ENCODE peak calls at places on chromosomes 5 and 9, in nine cellular contexts. One of them, this sample, is unnamed.

GRCh38 chr5:84791153-84791552 is 406.5 kb upstream of the EDIL3 start:
- DNase-seq in keratinocyte: no peak
- DNase-seq in mucosa of descending colon: no peak
- DNase-seq in fibroblast of the aortic adventitia: no peak
- DNase-seq in right lobe of liver: no peak
- DNase-seq in astrocyte: no peak
- DNase-seq in left lung: no peak
- DNase-seq in left ventricle myocardium inferior: no peak
- DNase-seq in Peyer's patch: no peak
- DNase-seq in this sample: no peak

GRCh38 chr5:150488519-150489357 is 19.2 kb upstream of the NDST1 start:
- DNase-seq in astrocyte: peak; percentile 73
- DNase-seq in left lung: peak; percentile 65
- DNase-seq in Peyer's patch: no peak
- DNase-seq in left ventricle myocardium inferior: peak; percentile 80
- DNase-seq in fibroblast of the aortic adventitia: peak; percentile 91
- DNase-seq in keratinocyte: no peak
- DNase-seq in right lobe of liver: peak; percentile 89
- DNase-seq in mucosa of descending colon: no peak
- DNase-seq in this sample: peak; percentile 63

GRCh38 chr5:137563646-137564474 is 64.7 kb upstream of the SPOCK1 start:
- DNase-seq in keratinocyte: no peak
- DNase-seq in left ventricle myocardium inferior: no peak
- DNase-seq in Peyer's patch: no peak
- DNase-seq in left lung: no peak
- DNase-seq in right lobe of liver: no peak
- DNase-seq in astrocyte: peak; percentile 97
- DNase-seq in mucosa of descending colon: no peak
- DNase-seq in fibroblast of the aortic adventitia: peak; percentile 75
- DNase-seq in this sample: peak; percentile 85

GRCh38 chr9:113940077-113940476 is 64.0 kb downstream of the ZNF618 start:
- DNase-seq in left ventricle myocardium inferior: no peak
- DNase-seq in keratinocyte: no peak
- DNase-seq in right lobe of liver: no peak
- DNase-seq in left lung: no peak
- DNase-seq in Peyer's patch: no peak
- DNase-seq in astrocyte: no peak
- DNase-seq in fibroblast of the aortic adventitia: no peak
- DNase-seq in mucosa of descending colon: no peak
- DNase-seq in this sample: no peak

GRCh38 chr5:112720576-112720975 is 17.1 kb upstream of the APC start:
- DNase-seq in fibroblast of the aortic adventitia: no peak
- DNase-seq in keratinocyte: no peak
- DNase-seq in left ventricle myocardium inferior: no peak
- DNase-seq in right lobe of liver: no peak
- DNase-seq in astrocyte: no peak
- DNase-seq in mucosa of descending colon: no peak
- DNase-seq in Peyer's patch: no peak
- DNase-seq in left lung: no peak
- DNase-seq in this sample: no peak

GRCh38 chr9:18531127-18531526 is 57.2 kb downstream of the ADAMTSL1 start:
- DNase-seq in left lung: no peak
- DNase-seq in Peyer's patch: no peak
- DNase-seq in mucosa of descending colon: no peak
- DNase-seq in keratinocyte: no peak
- DNase-seq in fibroblast of the aortic adventitia: no peak
- DNase-seq in right lobe of liver: no peak
- DNase-seq in astrocyte: no peak
- DNase-seq in left ventricle myocardium inferior: no peak
- DNase-seq in this sample: no peak

GRCh38 chr9:130692365-130692764 is 1.2 kb upstream of the EXOSC2 start:
- DNase-seq in keratinocyte: no peak
- DNase-seq in mucosa of descending colon: no peak
- DNase-seq in left ventricle myocardium inferior: no peak
- DNase-seq in right lobe of liver: peak; percentile 57
- DNase-seq in fibroblast of the aortic adventitia: no peak
- DNase-seq in astrocyte: no peak
- DNase-seq in left lung: no peak
- DNase-seq in Peyer's patch: no peak
- DNase-seq in this sample: peak; percentile 35

GRCh38 chr5:174173766-174174165 is 128.3 kb downstream of the NSG2 start:
- DNase-seq in Peyer's patch: no peak
- DNase-seq in astrocyte: no peak
- DNase-seq in fibroblast of the aortic adventitia: no peak
- DNase-seq in mucosa of descending colon: no peak
- DNase-seq in right lobe of liver: peak; percentile 94
- DNase-seq in keratinocyte: no peak
- DNase-seq in left lung: no peak
- DNase-seq in left ventricle myocardium inferior: no peak
- DNase-seq in this sample: no peak

GRCh38 chr5:54514841-54515432 is 2.6 kb upstream of the SNX18 start:
- DNase-seq in right lobe of liver: no peak
- DNase-seq in left ventricle myocardium inferior: no peak
- DNase-seq in fibroblast of the aortic adventitia: peak; percentile 62
- DNase-seq in Peyer's patch: no peak
- DNase-seq in astrocyte: peak; percentile 79
- DNase-seq in left lung: no peak
- DNase-seq in mucosa of descending colon: no peak
- DNase-seq in keratinocyte: no peak
- DNase-seq in this sample: peak; percentile 74

GRCh38 chr9:89601306-89601705 is 3.5 kb upstream of the GADD45G start:
- DNase-seq in left lung: no peak
- DNase-seq in left ventricle myocardium inferior: no peak
- DNase-seq in keratinocyte: no peak
- DNase-seq in astrocyte: no peak
- DNase-seq in mucosa of descending colon: no peak
- DNase-seq in fibroblast of the aortic adventitia: no peak
- DNase-seq in Peyer's patch: no peak
- DNase-seq in right lobe of liver: peak; percentile 12
- DNase-seq in this sample: no peak

GRCh38 chr5:150777685-150778084 is 872 bp upstream of the SMIM3 start:
- DNase-seq in astrocyte: no peak
- DNase-seq in keratinocyte: no peak
- DNase-seq in mucosa of descending colon: no peak
- DNase-seq in left lung: no peak
- DNase-seq in left ventricle myocardium inferior: no peak
- DNase-seq in Peyer's patch: no peak
- DNase-seq in right lobe of liver: no peak
- DNase-seq in fibroblast of the aortic adventitia: no peak
- DNase-seq in this sample: no peak

GRCh38 chr5:163005949-163006348 is 431.4 kb upstream of the CCNG1 start:
- DNase-seq in left lung: no peak
- DNase-seq in fibroblast of the aortic adventitia: no peak
- DNase-seq in keratinocyte: peak; percentile 0
- DNase-seq in mucosa of descending colon: no peak
- DNase-seq in left ventricle myocardium inferior: no peak
- DNase-seq in right lobe of liver: no peak
- DNase-seq in Peyer's patch: no peak
- DNase-seq in astrocyte: no peak
- DNase-seq in this sample: no peak

GRCh38 chr5:73624888-73625287 is 1.1 kb upstream of the ARHGEF28 start:
- DNase-seq in right lobe of liver: no peak
- DNase-seq in mucosa of descending colon: peak; percentile 22
- DNase-seq in left ventricle myocardium inferior: no peak
- DNase-seq in astrocyte: no peak
- DNase-seq in Peyer's patch: no peak
- DNase-seq in fibroblast of the aortic adventitia: no peak
- DNase-seq in keratinocyte: no peak
- DNase-seq in left lung: no peak
- DNase-seq in this sample: no peak

GRCh38 chr9:110099236-110099741 is 108.7 kb downstream of the C9orf152 start:
- DNase-seq in left lung: no peak
- DNase-seq in right lobe of liver: no peak
- DNase-seq in fibroblast of the aortic adventitia: peak; percentile 95
- DNase-seq in Peyer's patch: no peak
- DNase-seq in mucosa of descending colon: no peak
- DNase-seq in astrocyte: peak; percentile 89
- DNase-seq in keratinocyte: no peak
- DNase-seq in left ventricle myocardium inferior: no peak
- DNase-seq in this sample: peak; percentile 80

GRCh38 chr5:79727722-79728355 is 38.2 kb downstream of the CMYA5 start:
- DNase-seq in mucosa of descending colon: no peak
- DNase-seq in left lung: no peak
- DNase-seq in fibroblast of the aortic adventitia: no peak
- DNase-seq in keratinocyte: no peak
- DNase-seq in astrocyte: no peak
- DNase-seq in left ventricle myocardium inferior: peak; percentile 54
- DNase-seq in Peyer's patch: no peak
- DNase-seq in right lobe of liver: no peak
- DNase-seq in this sample: no peak

GRCh38 chr5:81007637-81008027 is 47.5 kb downstream of the RASGRF2 start:
- DNase-seq in Peyer's patch: no peak
- DNase-seq in left lung: no peak
- DNase-seq in fibroblast of the aortic adventitia: no peak
- DNase-seq in left ventricle myocardium inferior: no peak
- DNase-seq in astrocyte: no peak
- DNase-seq in right lobe of liver: no peak
- DNase-seq in mucosa of descending colon: no peak
- DNase-seq in keratinocyte: no peak
- DNase-seq in this sample: no peak

GRCh38 chr5:120735076-120735475 is 271.0 kb downstream of the PRR16 start:
- DNase-seq in right lobe of liver: no peak
- DNase-seq in astrocyte: no peak
- DNase-seq in keratinocyte: no peak
- DNase-seq in fibroblast of the aortic adventitia: peak; percentile 9
- DNase-seq in mucosa of descending colon: no peak
- DNase-seq in Peyer's patch: no peak
- DNase-seq in left ventricle myocardium inferior: no peak
- DNase-seq in left lung: no peak
- DNase-seq in this sample: peak; percentile 33

GRCh38 chr5:169637085-169637855 is at the start of gene DOCK2:
- DNase-seq in keratinocyte: no peak
- DNase-seq in astrocyte: no peak
- DNase-seq in fibroblast of the aortic adventitia: no peak
- DNase-seq in Peyer's patch: peak; percentile 85
- DNase-seq in left ventricle myocardium inferior: peak; percentile 63
- DNase-seq in mucosa of descending colon: peak; percentile 49
- DNase-seq in right lobe of liver: peak; percentile 65
- DNase-seq in left lung: peak; percentile 81
- DNase-seq in this sample: no peak
- TF ChIP-seq CTCF in keratinocyte: no peak
- TF ChIP-seq CTCF in astrocyte: no peak
- TF ChIP-seq CTCF in fibroblast of the aortic adventitia: no peak
- TF ChIP-seq CTCF in Peyer's patch: no peak
- TF ChIP-seq CTCF in left ventricle myocardium inferior: no peak
- TF ChIP-seq CTCF in mucosa of descending colon: no peak
- TF ChIP-seq CTCF in right lobe of liver: no peak
- TF ChIP-seq CTCF in left lung: no peak
- TF ChIP-seq CTCF in this sample: no peak

DNA sequence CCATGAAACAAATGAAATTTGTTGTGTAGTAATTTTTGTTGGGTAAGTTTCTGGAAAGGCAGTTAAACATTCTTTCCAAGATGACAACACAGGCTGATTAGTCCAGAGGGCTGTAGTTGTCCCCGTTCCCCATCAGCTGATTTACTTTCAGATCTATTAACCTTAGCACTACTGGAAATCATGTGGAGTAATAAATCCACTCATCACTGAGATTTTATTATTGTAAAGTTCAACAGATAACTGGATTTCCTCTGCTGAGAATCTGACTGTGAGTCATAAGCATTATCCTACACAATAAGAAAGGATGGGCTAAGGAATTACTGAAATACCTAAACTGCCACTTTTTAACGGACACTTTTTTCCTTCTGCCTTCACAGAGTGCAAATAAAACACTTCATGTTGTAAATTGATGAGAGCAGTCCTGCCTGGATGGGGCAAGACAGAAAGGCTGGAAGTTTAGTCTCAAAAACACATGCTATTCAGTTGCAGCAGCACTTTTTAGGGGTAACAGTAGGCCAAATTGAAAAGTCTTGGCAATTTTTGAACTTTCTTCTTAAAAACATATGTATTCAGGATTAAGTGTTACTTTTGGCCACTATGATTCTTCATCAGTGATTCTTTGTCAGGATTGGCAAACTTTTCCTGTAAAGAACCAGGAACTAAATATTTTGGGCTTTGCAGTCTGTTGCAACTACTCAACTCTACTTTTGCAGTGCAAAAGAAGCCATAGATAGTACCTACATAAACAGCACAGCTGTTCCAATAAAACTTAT is 7.1 kb downstream of the STOM start:
- DNase-seq in keratinocyte: no peak
- DNase-seq in left ventricle myocardium inferior: no peak
- DNase-seq in Peyer's patch: no peak
- DNase-seq in fibroblast of the aortic adventitia: peak; percentile 84
- DNase-seq in mucosa of descending colon: peak; percentile 32
- DNase-seq in right lobe of liver: no peak
- DNase-seq in astrocyte: peak; percentile 56
- DNase-seq in left lung: no peak
- DNase-seq in this sample: peak; percentile 77
- H3K4me3 ChIP-seq in keratinocyte: no peak overlapping the region
- H3K4me3 ChIP-seq in left ventricle myocardium inferior: peak overlapping the region; percentile 87
- H3K4me3 ChIP-seq in Peyer's patch: no peak overlapping the region
- H3K4me3 ChIP-seq in fibroblast of the aortic adventitia: no peak overlapping the region
- H3K4me3 ChIP-seq in mucosa of descending colon: no peak overlapping the region
- H3K4me3 ChIP-seq in right lobe of liver: no peak overlapping the region
- H3K4me3 ChIP-seq in astrocyte: no peak overlapping the region
- H3K4me3 ChIP-seq in left lung: no peak overlapping the region
- H3K4me3 ChIP-seq in this sample: no peak overlapping the region

GRCh38 chr5:114101153-114101552 is 260.7 kb upstream of the KCNN2 start:
- DNase-seq in fibroblast of the aortic adventitia: peak; percentile 33
- DNase-seq in mucosa of descending colon: peak; percentile 62
- DNase-seq in keratinocyte: no peak
- DNase-seq in Peyer's patch: no peak
- DNase-seq in right lobe of liver: no peak
- DNase-seq in astrocyte: peak; percentile 16
- DNase-seq in left ventricle myocardium inferior: no peak
- DNase-seq in left lung: no peak
- DNase-seq in this sample: peak; percentile 87
- TF ChIP-seq CTCF in fibroblast of the aortic adventitia: peak; percentile 36
- TF ChIP-seq CTCF in mucosa of descending colon: peak; percentile 8
- TF ChIP-seq CTCF in keratinocyte: peak; percentile 44
- TF ChIP-seq CTCF in Peyer's patch: peak; percentile 41
- TF ChIP-seq CTCF in right lobe of liver: peak; percentile 32
- TF ChIP-seq CTCF in astrocyte: peak; percentile 58
- TF ChIP-seq CTCF in left ventricle myocardium inferior: peak; percentile 76
- TF ChIP-seq CTCF in left lung: peak; percentile 52
- TF ChIP-seq CTCF in this sample: peak; percentile 78

GRCh38 chr9:3397726-3398125 is 128.1 kb downstream of the RFX3 start:
- DNase-seq in mucosa of descending colon: no peak
- DNase-seq in fibroblast of the aortic adventitia: no peak
- DNase-seq in left lung: no peak
- DNase-seq in astrocyte: no peak
- DNase-seq in right lobe of liver: no peak
- DNase-seq in left ventricle myocardium inferior: no peak
- DNase-seq in Peyer's patch: no peak
- DNase-seq in keratinocyte: no peak
- DNase-seq in this sample: no peak

GRCh38 chr9:3401556-3401955 is 124.2 kb downstream of the RFX3 start:
- DNase-seq in astrocyte: peak; percentile 63
- DNase-seq in fibroblast of the aortic adventitia: no peak
- DNase-seq in Peyer's patch: no peak
- DNase-seq in left lung: no peak
- DNase-seq in left ventricle myocardium inferior: no peak
- DNase-seq in right lobe of liver: no peak
- DNase-seq in mucosa of descending colon: no peak
- DNase-seq in keratinocyte: no peak
- DNase-seq in this sample: no peak

GRCh38 chr9:3403315-3403714 is 122.5 kb downstream of the RFX3 start:
- DNase-seq in mucosa of descending colon: no peak
- DNase-seq in keratinocyte: no peak
- DNase-seq in left lung: no peak
- DNase-seq in fibroblast of the aortic adventitia: no peak
- DNase-seq in left ventricle myocardium inferior: no peak
- DNase-seq in right lobe of liver: no peak
- DNase-seq in astrocyte: peak; percentile 4
- DNase-seq in Peyer's patch: no peak
- DNase-seq in this sample: no peak

GRCh38 chr9:3398232-3398648 is 127.6 kb downstream of the RFX3 start:
- DNase-seq in Peyer's patch: peak; percentile 32
- DNase-seq in mucosa of descending colon: peak; percentile 4
- DNase-seq in left ventricle myocardium inferior: no peak
- DNase-seq in keratinocyte: no peak
- DNase-seq in astrocyte: no peak
- DNase-seq in fibroblast of the aortic adventitia: no peak
- DNase-seq in left lung: no peak
- DNase-seq in right lobe of liver: no peak
- DNase-seq in this sample: no peak
- H3K4me3 ChIP-seq in Peyer's patch: no peak overlapping the region
- H3K4me3 ChIP-seq in mucosa of descending colon: no peak overlapping the region
- H3K4me3 ChIP-seq in left ventricle myocardium inferior: no peak overlapping the region
- H3K4me3 ChIP-seq in keratinocyte: no peak overlapping the region
- H3K4me3 ChIP-seq in astrocyte: no peak overlapping the region
- H3K4me3 ChIP-seq in fibroblast of the aortic adventitia: no peak overlapping the region
- H3K4me3 ChIP-seq in left lung: no peak overlapping the region
- H3K4me3 ChIP-seq in right lobe of liver: no peak overlapping the region
- H3K4me3 ChIP-seq in this sample: no peak overlapping the region

This sample was measured in choroid plexus epithelial cell.